ENCODE peak calls at places on chromosome 17, in five cellular contexts. M, B, U, D and P are unnamed samples.

GRCh38 chr17:80927791-80928216 is 63.8 kb upstream of the CHMP6 start:
- DNase-seq in U (no peak), M (peak), D (no peak), B (no peak), P (peak)

GRCh38 chr17:27631409-27631755 is 394 bp downstream of the LGALS9 start:
- DNase-seq in B (no peak), M (no peak), D (no peak), U (no peak), P (no peak)

GRCh38 chr17:55159251-55159650 is 105.5 kb upstream of the HLF start:
- DNase-seq in B (no peak), D (no peak), U (no peak), M (no peak), P (no peak)

GRCh38 chr17:40448213-40448638 is 5.0 kb downstream of the IGFBP4 start:
- DNase-seq in U (no peak), B (no peak), M (peak), D (no peak), P (no peak)

GRCh38 chr17:6079155-6079554 is 9.0 kb downstream of the WSCD1 start:
- DNase-seq in U (no peak), B (no peak), D (no peak), M (no peak), P (no peak)

GRCh38 chr17:21459536-21459935 is 83.4 kb downstream of the KCNJ12 start:
- DNase-seq in D (no peak), U (no peak), B (no peak), M (no peak), P (no peak)

GRCh38 chr17:21388944-21389343 is 12.8 kb downstream of the KCNJ12 start:
- DNase-seq in M (no peak), B (no peak), D (no peak), U (no peak), P (no peak)

GRCh38 chr17:62149961-62150360 is 84.9 kb upstream of the MED13 start:
- DNase-seq in B (no peak), U (no peak), D (no peak), M (no peak), P (no peak)

GRCh38 chr17:39772415-39772814 is 34.7 kb downstream of the GRB7 start:
- DNase-seq in D (no peak), U (no peak), B (no peak), M (no peak), P (no peak)

GRCh38 chr17:4607773-4608187 is 23.5 kb downstream of the SMTNL2 start:
- DNase-seq in B (peak), M (peak), D (no peak), U (peak), P (peak)

GRCh38 chr17:57253307-57254065 is 2.8 kb upstream of the MSI2 start:
- DNase-seq in D (no peak), U (no peak), M (no peak), B (no peak), P (no peak)

GRCh38 chr17:31593806-31594205 is 202.3 kb downstream of the RAB11FIP4 start:
- DNase-seq in D (no peak), B (no peak), U (no peak), M (no peak), P (no peak)

GRCh38 chr17:36525113-36525512 is 9.6 kb downstream of the MYO19 start:
- DNase-seq in B (no peak), U (no peak), M (no peak), D (no peak), P (no peak)

GRCh38 chr17:43907425-43907981 is at the start of gene MPP2:
- DNase-seq in D (peak), M (no peak), B (peak), U (peak), P (peak)

GRCh38 chr17:83142619-83143018 is 63.2 kb downstream of the METRNL start:
- DNase-seq in U (no peak), M (no peak), B (no peak), D (no peak), P (no peak)

GRCh38 chr17:31859487-31860008 is 504 bp upstream of the COPRS start:
- DNase-seq in U (no peak), B (no peak), D (no peak), M (no peak), P (no peak)

GRCh38 chr17:69954241-69954933 is 120.6 kb upstream of the KCNJ16 start:
- DNase-seq in D (no peak), M (no peak), B (no peak), U (no peak), P (no peak)

GRCh38 chr17:47821424-47822379 is at the start of gene OSBPL7:
- DNase-seq in D (peak), B (peak), M (peak), U (peak), P (peak)

GRCh38 chr17:43371227-43371821 is 27.5 kb upstream of the ARL4D start:
- DNase-seq in B (no peak), D (no peak), U (no peak), M (no peak), P (no peak)

GRCh38 chr17:59345476-59345875 is 14.0 kb downstream of the YPEL2 start:
- DNase-seq in U (no peak), D (no peak), M (no peak), B (no peak), P (no peak)

GRCh38 chr17:61294777-61295176 is 104.9 kb upstream of the TBX2 start:
- DNase-seq in D (no peak), U (no peak), M (no peak), B (no peak), P (no peak)

GRCh38 chr17:38418693-38419507 is 9.4 kb upstream of the ARHGAP23 start:
- DNase-seq in B (no peak), M (no peak), U (no peak), D (peak), P (no peak)

GRCh38 chr17:12673788-12674187 is 8.1 kb downstream of the MYOCD start:
- DNase-seq in U (no peak), M (no peak), B (no peak), D (no peak), P (no peak)

GRCh38 chr17:178292-179065 is 3.0 kb downstream of the DOC2B start:
- DNase-seq in U (no peak), D (no peak), B (no peak), M (no peak), P (peak)

GRCh38 chr17:82458130-82458884 is at the start of gene NARF:
- DNase-seq in U (peak), M (peak), D (peak), B (peak), P (peak)

GRCh38 chr17:77128895-77129567 is 11.7 kb upstream of the SEC14L1 start:
- DNase-seq in D (no peak), U (no peak), M (no peak), B (no peak), P (no peak)